ENCODE peak calls at places on chromosomes 6 and 20, in ten cellular contexts. One of them, this sample, is unnamed.

GRCh38 chr6:28142446-28142845 is 763 bp downstream of the ZKSCAN8 start:
- DNase-seq in H54: no peak
- DNase-seq in esophagus muscularis mucosa: no peak
- DNase-seq in ELR: peak; percentile 45
- DNase-seq in foreskin fibroblast: no peak
- DNase-seq in amniotic stem cell: peak; percentile 7
- DNase-seq in natural killer cell: no peak
- DNase-seq in ureter: no peak
- DNase-seq in AG10803: peak; percentile 23
- DNase-seq in MCF 10A: no peak
- DNase-seq in this sample: no peak

GRCh38 chr20:43840382-43841070 is 74.1 kb upstream of the TOX2 start:
- DNase-seq in H54: no peak
- DNase-seq in esophagus muscularis mucosa: no peak
- DNase-seq in ELR: peak; percentile 68
- DNase-seq in foreskin fibroblast: no peak
- DNase-seq in amniotic stem cell: no peak
- DNase-seq in natural killer cell: no peak
- DNase-seq in ureter: peak; percentile 30
- DNase-seq in AG10803: no peak
- DNase-seq in MCF 10A: peak; percentile 53
- DNase-seq in this sample: no peak

GRCh38 chr20:64069614-64070243 is 6.7 kb downstream of the TCEA2 start:
- DNase-seq in H54: no peak
- DNase-seq in esophagus muscularis mucosa: no peak
- DNase-seq in ELR: peak; percentile 54
- DNase-seq in foreskin fibroblast: no peak
- DNase-seq in amniotic stem cell: no peak
- DNase-seq in natural killer cell: no peak
- DNase-seq in ureter: no peak
- DNase-seq in AG10803: no peak
- DNase-seq in MCF 10A: peak; percentile 41
- DNase-seq in this sample: no peak

GRCh38 chr6:105757512-105758200 is 328.5 kb upstream of the PRDM1 start:
- DNase-seq in H54: no peak
- DNase-seq in esophagus muscularis mucosa: no peak
- DNase-seq in ELR: peak; percentile 44
- DNase-seq in foreskin fibroblast: no peak
- DNase-seq in amniotic stem cell: no peak
- DNase-seq in natural killer cell: no peak
- DNase-seq in ureter: no peak
- DNase-seq in AG10803: no peak
- DNase-seq in MCF 10A: no peak
- DNase-seq in this sample: no peak

GRCh38 chr6:42864602-42865001 is 14.8 kb upstream of the RPL7L1 start:
- DNase-seq in H54: no peak
- DNase-seq in esophagus muscularis mucosa: no peak
- DNase-seq in ELR: no peak
- DNase-seq in foreskin fibroblast: no peak
- DNase-seq in amniotic stem cell: no peak
- DNase-seq in natural killer cell: no peak
- DNase-seq in ureter: no peak
- DNase-seq in AG10803: peak; percentile 5
- DNase-seq in MCF 10A: no peak
- DNase-seq in this sample: no peak

GRCh38 chr6:117200067-117200466 is 65.3 kb upstream of the VGLL2 start:
- DNase-seq in H54: no peak
- DNase-seq in esophagus muscularis mucosa: no peak
- DNase-seq in ELR: no peak
- DNase-seq in foreskin fibroblast: no peak
- DNase-seq in amniotic stem cell: no peak
- DNase-seq in natural killer cell: no peak
- DNase-seq in ureter: no peak
- DNase-seq in AG10803: no peak
- DNase-seq in MCF 10A: no peak
- DNase-seq in this sample: no peak

GRCh38 chr6:21666200-21666671 is 72.7 kb downstream of the SOX4 start:
- DNase-seq in H54: no peak
- DNase-seq in esophagus muscularis mucosa: no peak
- DNase-seq in ELR: no peak
- DNase-seq in foreskin fibroblast: no peak
- DNase-seq in amniotic stem cell: no peak
- DNase-seq in natural killer cell: no peak
- DNase-seq in ureter: no peak
- DNase-seq in AG10803: no peak
- DNase-seq in MCF 10A: no peak
- DNase-seq in this sample: no peak

GRCh38 chr6:35495258-35496035 is 1.4 kb downstream of the TEAD3 start:
- DNase-seq in H54: no peak
- DNase-seq in esophagus muscularis mucosa: no peak
- DNase-seq in ELR: peak; percentile 43
- DNase-seq in foreskin fibroblast: no peak
- DNase-seq in amniotic stem cell: no peak
- DNase-seq in natural killer cell: no peak
- DNase-seq in ureter: no peak
- DNase-seq in AG10803: peak; percentile 34
- DNase-seq in MCF 10A: no peak
- DNase-seq in this sample: no peak

GRCh38 chr20:63475209-63475608 is 2.8 kb upstream of the KCNQ2 start:
- DNase-seq in H54: no peak
- DNase-seq in esophagus muscularis mucosa: no peak
- DNase-seq in ELR: peak; percentile 27
- DNase-seq in foreskin fibroblast: peak; percentile 20
- DNase-seq in amniotic stem cell: no peak
- DNase-seq in natural killer cell: no peak
- DNase-seq in ureter: no peak
- DNase-seq in AG10803: peak; percentile 19
- DNase-seq in MCF 10A: no peak
- DNase-seq in this sample: no peak

GRCh38 chr6:42911171-42912021 is 4.5 kb upstream of the PTCRA start:
- DNase-seq in H54: no peak
- DNase-seq in esophagus muscularis mucosa: no peak
- DNase-seq in ELR: no peak
- DNase-seq in foreskin fibroblast: no peak
- DNase-seq in amniotic stem cell: no peak
- DNase-seq in natural killer cell: no peak
- DNase-seq in ureter: no peak
- DNase-seq in AG10803: no peak
- DNase-seq in MCF 10A: no peak
- DNase-seq in this sample: no peak

GRCh38 chr6:3569817-3570216 is 113.0 kb upstream of the SLC22A23 start:
- DNase-seq in H54: no peak
- DNase-seq in esophagus muscularis mucosa: no peak
- DNase-seq in ELR: no peak
- DNase-seq in foreskin fibroblast: no peak
- DNase-seq in amniotic stem cell: no peak
- DNase-seq in natural killer cell: no peak
- DNase-seq in ureter: no peak
- DNase-seq in AG10803: peak; percentile 5
- DNase-seq in MCF 10A: no peak
- DNase-seq in this sample: no peak

GRCh38 chr6:134080171-134080795 is 27.9 kb upstream of the SLC2A12 start:
- DNase-seq in H54: no peak
- DNase-seq in esophagus muscularis mucosa: no peak
- DNase-seq in ELR: peak; percentile 18
- DNase-seq in foreskin fibroblast: no peak
- DNase-seq in amniotic stem cell: no peak
- DNase-seq in natural killer cell: no peak
- DNase-seq in ureter: no peak
- DNase-seq in AG10803: no peak
- DNase-seq in MCF 10A: peak; percentile 17
- DNase-seq in this sample: no peak

GRCh38 chr6:47302043-47302442 is 7.7 kb downstream of the TNFRSF21 start:
- DNase-seq in H54: no peak
- DNase-seq in esophagus muscularis mucosa: no peak
- DNase-seq in ELR: no peak
- DNase-seq in foreskin fibroblast: no peak
- DNase-seq in amniotic stem cell: no peak
- DNase-seq in natural killer cell: no peak
- DNase-seq in ureter: no peak
- DNase-seq in AG10803: no peak
- DNase-seq in MCF 10A: no peak
- DNase-seq in this sample: no peak

GRCh38 chr20:38247166-38247509 is 13.4 kb downstream of the KIAA1755 start:
- DNase-seq in H54: no peak
- DNase-seq in esophagus muscularis mucosa: no peak
- DNase-seq in ELR: no peak
- DNase-seq in foreskin fibroblast: no peak
- DNase-seq in amniotic stem cell: no peak
- DNase-seq in natural killer cell: no peak
- DNase-seq in ureter: no peak
- DNase-seq in AG10803: no peak
- DNase-seq in MCF 10A: no peak
- DNase-seq in this sample: no peak